ENCODE peak calls at places on chromosomes 1 and 21, in nine cellular contexts. C is lung, A is fibroblast of lung, J is heart right ventricle, L is osteoblast, R is mammary epithelial cell, K is OCI-LY7, Z is uterus, X is right lobe of liver. Q is an unnamed sample. For H3K4me1, the result is how much of the 10 kb centered on the place peaks cover.

GRCh38 chr1:43465694-43466152 is 12.0 kb upstream of the HYI start:
- DNase-seq in C (no peak), A (no peak), J (no peak), L (no peak), R (no peak), K (no peak), Z (no peak), X (no peak), Q (no peak)

GRCh38 chr1:53891021-53891420 is 1.4 kb upstream of the YIPF1 start:
- DNase-seq in C (no peak), A (no peak), J (no peak), L (no peak), R (no peak), K (no peak), Z (no peak), X (no peak), Q (no peak)

GRCh38 chr1:113912594-113913311 is 7.6 kb downstream of the DCLRE1B start:
- DNase-seq in C (no peak), A (peak), J (peak), L (no peak), R (no peak), K (no peak), Z (peak), X (no peak), Q (peak)

GRCh38 chr1:235160395-235160964 is 570 bp downstream of the RBM34 start:
- DNase-seq in C (no peak), A (peak), J (no peak), L (peak), R (no peak), K (peak), Z (no peak), X (no peak), Q (no peak)

GRCh38 chr1:31647106-31647505 is 2.4 kb upstream of the PEF1 start:
- DNase-seq in C (no peak), A (no peak), J (no peak), L (peak), R (no peak), K (no peak), Z (no peak), X (no peak), Q (no peak)

GRCh38 chr1:204377800-204378608 is 18.3 kb upstream of the PLEKHA6 start:
- DNase-seq in C (peak), A (no peak), J (peak), L (no peak), R (peak), K (no peak), Z (no peak), X (peak), Q (peak)

GRCh38 chr1:203324103-203325003 is 19.0 kb downstream of the BTG2 start:
- DNase-seq in C (peak), A (no peak), J (no peak), L (no peak), R (no peak), K (peak), Z (no peak), X (no peak), Q (no peak)

GRCh38 chr1:19336543-19336942 is 24.4 kb downstream of the SLC66A1 start:
- DNase-seq in C (no peak), A (no peak), J (no peak), L (peak), R (peak), K (no peak), Z (no peak), X (no peak), Q (no peak)

GRCh38 chr1:235399661-235400060 is 32.4 kb downstream of the TBCE start:
- DNase-seq in C (no peak), A (no peak), J (no peak), L (no peak), R (no peak), K (no peak), Z (no peak), X (no peak), Q (no peak)

GRCh38 chr21:35358008-35358407 is 308.9 kb upstream of the RUNX1 start:
- DNase-seq in C (no peak), A (no peak), J (no peak), L (no peak), R (no peak), K (no peak), Z (no peak), X (no peak), Q (no peak)

GRCh38 chr1:147669475-147670318 is 627 bp downstream of the ACP6 start:
- DNase-seq in C (peak), A (peak), J (peak), L (peak), R (peak), K (peak), Z (peak), X (peak), Q (peak)

GRCh38 chr1:96309783-96310182 is 411.8 kb upstream of the PTBP2 start:
- DNase-seq in C (peak), A (peak), J (no peak), L (no peak), R (peak), K (no peak), Z (peak), X (no peak), Q (no peak)

GRCh38 chr1:178540204-178540603 is 27.3 kb downstream of the TEX35 start:
- DNase-seq in C (no peak), A (no peak), J (no peak), L (no peak), R (no peak), K (no peak), Z (no peak), X (no peak), Q (no peak)

GRCh38 chr1:2230781-2231666 is 2.9 kb downstream of the SKI start:
- DNase-seq in C (no peak), A (peak), J (no peak), L (peak), R (peak), K (no peak), Z (peak), X (no peak), Q (no peak)

GRCh38 chr1:224198572-224198971 is 15.5 kb downstream of the DEGS1 start:
- DNase-seq in C (no peak), A (no peak), J (no peak), L (no peak), R (peak), K (no peak), Z (no peak), X (no peak), Q (no peak)

GRCh38 chr1:1305300-1306069 is 2.2 kb downstream of the ACAP3 start:
- DNase-seq in C (peak), A (peak), J (peak), L (peak), R (peak), K (peak), Z (peak), X (no peak), Q (peak)

GRCh38 chr1:117657031-117657430 is 51.2 kb downstream of the TENT5C start:
- DNase-seq in C (no peak), A (peak), J (no peak), L (no peak), R (peak), K (no peak), Z (no peak), X (no peak), Q (no peak)

GRCh38 chr1:179786815-179787736 is 44.0 kb downstream of the FAM163A start:
- DNase-seq in C (no peak), A (no peak), J (peak), L (no peak), R (no peak), K (no peak), Z (no peak), X (no peak), Q (peak)

GRCh38 chr1:3869751-3870301 is 12.6 kb downstream of the DFFB start:
- DNase-seq in C (no peak), A (no peak), J (no peak), L (no peak), R (no peak), K (no peak), Z (no peak), X (no peak), Q (no peak)

GRCh38 chr1:167722870-167723251 is 1.1 kb downstream of the MPZL1 start:
- DNase-seq in C (no peak), A (no peak), J (no peak), L (no peak), R (no peak), K (no peak), Z (no peak), X (no peak), Q (no peak)

GRCh38 chr1:197029749-197030148 is 37.3 kb downstream of the F13B start:
- DNase-seq in C (no peak), A (no peak), J (no peak), L (peak), R (no peak), K (no peak), Z (no peak), X (no peak), Q (no peak)

GRCh38 chr1:85398391-85399064 is 66.4 kb downstream of the DDAH1 start:
- DNase-seq in C (no peak), A (peak), J (no peak), L (no peak), R (peak), K (no peak), Z (no peak), X (no peak), Q (no peak)
- TF ChIP-seq CTCF in C (no peak), A (peak), J (peak), L (peak), R (peak), K (peak), Z (peak), X (peak), Q (peak)

DNA sequence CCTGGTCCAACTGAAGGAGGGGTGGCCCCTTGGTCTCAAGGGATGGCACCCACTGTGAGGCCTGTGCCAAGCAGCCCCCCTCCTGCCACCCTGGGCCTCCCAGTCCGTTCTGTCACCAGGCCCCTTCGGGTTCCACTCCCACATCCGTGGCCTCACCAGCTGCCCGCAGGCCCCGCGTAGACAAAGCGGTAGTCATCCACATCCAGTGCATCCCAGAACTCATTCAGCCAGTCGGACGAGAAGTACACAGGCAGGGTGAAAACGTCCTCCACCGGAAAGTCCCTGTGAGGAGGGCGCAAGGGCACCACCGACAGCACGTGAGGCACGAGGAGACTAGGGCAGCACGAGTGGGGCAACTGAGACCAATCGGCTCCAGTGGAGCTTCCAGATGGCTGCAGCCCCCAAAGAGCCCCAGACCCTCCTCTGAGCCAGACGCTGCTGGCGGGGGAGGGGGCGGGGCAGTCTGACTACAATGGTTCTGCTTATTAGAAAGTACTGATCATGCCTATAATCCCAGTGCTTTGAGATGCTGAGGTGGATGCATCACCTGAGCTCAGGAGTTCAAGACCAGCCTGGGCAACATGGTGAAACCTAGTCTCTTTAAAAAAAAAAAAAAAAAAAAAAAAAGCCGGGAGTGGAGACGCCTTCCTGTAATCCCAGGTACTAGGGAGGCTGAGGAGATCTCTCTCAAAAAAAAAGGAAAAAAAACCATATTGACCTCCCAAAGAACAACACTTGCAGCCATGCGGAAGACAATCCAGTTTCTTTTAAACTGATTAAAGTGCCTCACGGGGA is 1.2 kb downstream of the JMJD4 start:
- DNase-seq in C (no peak), A (no peak), J (no peak), L (peak), R (peak), K (no peak), Z (no peak), X (no peak), Q (no peak)
- H3K4me1 ChIP-seq in C (under half), A (under half), J (half or more), L (under half), R (under half), K (under half), Z (under half), X (under half), Q (half or more)

GRCh38 chr1:150762559-150762958 is 3.0 kb downstream of the CTSS start:
- DNase-seq in C (no peak), A (no peak), J (no peak), L (no peak), R (no peak), K (no peak), Z (no peak), X (no peak), Q (no peak)

GRCh38 chr1:150765229-150765976 is at the start of gene CTSS:
- DNase-seq in C (no peak), A (peak), J (no peak), L (no peak), R (no peak), K (peak), Z (no peak), X (no peak), Q (no peak)

GRCh38 chr1:150763018-150763417 is 2.6 kb downstream of the CTSS start:
- DNase-seq in C (no peak), A (no peak), J (no peak), L (no peak), R (no peak), K (no peak), Z (no peak), X (no peak), Q (no peak)

GRCh38 chr1:150764617-150765090 is 924 bp downstream of the CTSS start:
- DNase-seq in C (no peak), A (peak), J (no peak), L (no peak), R (peak), K (peak), Z (no peak), X (no peak), Q (no peak)

DNA sequence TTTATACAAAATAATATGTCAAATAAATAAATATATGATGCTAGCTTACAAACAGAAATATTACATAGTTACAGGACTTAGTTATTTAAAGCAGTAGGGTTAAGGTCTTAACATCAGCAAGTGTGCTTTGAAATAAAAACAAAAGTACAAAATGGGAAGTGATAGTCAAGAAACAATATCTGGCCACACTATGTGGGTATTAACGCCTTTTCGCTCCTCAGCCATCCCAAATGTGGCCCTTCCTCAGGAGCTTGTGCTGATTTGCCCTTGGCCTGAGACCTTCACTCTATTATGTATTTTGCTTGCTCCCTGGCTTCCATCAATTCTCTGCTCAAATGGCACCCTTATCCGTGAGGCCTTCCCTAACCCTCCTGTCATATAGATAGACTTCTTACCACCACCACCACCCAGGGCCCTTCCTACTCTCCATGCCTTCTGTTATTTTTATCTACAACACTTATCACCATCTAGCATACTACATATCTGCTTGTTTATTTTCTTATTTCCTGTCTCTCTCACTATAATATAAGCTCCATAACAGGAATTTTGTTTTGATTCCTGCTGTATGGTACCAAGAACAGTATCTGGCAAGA is 1.9 kb downstream of the CTSS start:
- DNase-seq in C (no peak), A (no peak), J (no peak), L (no peak), R (no peak), K (peak), Z (no peak), X (no peak), Q (no peak)
- H3K4me3 ChIP-seq in C (no peak), A (no peak), J (no peak), L (no peak), R (no peak), K (peak), Z (no peak), X (peak), Q (peak)

GRCh38 chr1:234109840-234110239 is 205.4 kb downstream of the SLC35F3 start:
- DNase-seq in C (no peak), A (no peak), J (no peak), L (peak), R (no peak), K (no peak), Z (no peak), X (no peak), Q (no peak)

GRCh38 chr1:234114648-234115307 is 210.3 kb downstream of the SLC35F3 start:
- DNase-seq in C (no peak), A (peak), J (no peak), L (peak), R (peak), K (peak), Z (no peak), X (no peak), Q (no peak)

GRCh38 chr1:234107416-234108021 is 203.0 kb downstream of the SLC35F3 start:
- DNase-seq in C (no peak), A (no peak), J (no peak), L (no peak), R (no peak), K (no peak), Z (no peak), X (no peak), Q (no peak)

GRCh38 chr1:234108921-234109320 is 204.4 kb downstream of the SLC35F3 start:
- DNase-seq in C (no peak), A (no peak), J (no peak), L (peak), R (peak), K (no peak), Z (no peak), X (no peak), Q (no peak)

GRCh38 chr1:234111458-234112142 is 207.1 kb downstream of the SLC35F3 start:
- DNase-seq in C (peak), A (peak), J (peak), L (peak), R (peak), K (no peak), Z (no peak), X (peak), Q (peak)
- TF ChIP-seq CTCF in C (no peak), A (no peak), J (no peak), L (peak), R (peak), K (no peak), Z (no peak), X (peak), Q (peak)

GRCh38 chr1:88649932-88650331 is 34.1 kb upstream of the PKN2 start:
- DNase-seq in C (no peak), A (no peak), J (no peak), L (no peak), R (no peak), K (no peak), Z (no peak), X (no peak), Q (no peak)

GRCh38 chr1:88646852-88647645 is 37.0 kb upstream of the PKN2 start:
- DNase-seq in C (no peak), A (peak), J (no peak), L (peak), R (peak), K (no peak), Z (no peak), X (no peak), Q (no peak)

GRCh38 chr1:88647749-88648415 is 36.2 kb upstream of the PKN2 start:
- DNase-seq in C (no peak), A (no peak), J (no peak), L (no peak), R (no peak), K (no peak), Z (no peak), X (no peak), Q (no peak)

GRCh38 chr1:88648706-88649105 is 35.4 kb upstream of the PKN2 start:
- DNase-seq in C (no peak), A (no peak), J (no peak), L (no peak), R (no peak), K (no peak), Z (no peak), X (no peak), Q (no peak)

GRCh38 chr1:88650676-88651418 is 33.2 kb upstream of the PKN2 start:
- DNase-seq in C (no peak), A (no peak), J (no peak), L (no peak), R (peak), K (no peak), Z (no peak), X (no peak), Q (no peak)
- H3K4me1 ChIP-seq in C (under half), A (under half), J (under half), L (under half), R (under half), K (under half), Z (under half), X (under half), Q (under half)

GRCh38 chr1:156121441-156121840 is 6.9 kb downstream of the LMNA start:
- DNase-seq in C (no peak), A (no peak), J (no peak), L (no peak), R (no peak), K (no peak), Z (no peak), X (no peak), Q (no peak)

GRCh38 chr1:156119503-156120209 is 5.1 kb downstream of the LMNA start:
- DNase-seq in C (no peak), A (peak), J (no peak), L (no peak), R (peak), K (peak), Z (peak), X (no peak), Q (peak)

GRCh38 chr1:156122086-156122485 is 7.6 kb downstream of the LMNA start:
- DNase-seq in C (no peak), A (no peak), J (no peak), L (no peak), R (no peak), K (no peak), Z (no peak), X (no peak), Q (no peak)

GRCh38 chr1:156118175-156118868 is 3.8 kb downstream of the LMNA start:
- DNase-seq in C (no peak), A (no peak), J (peak), L (peak), R (peak), K (no peak), Z (no peak), X (peak), Q (peak)

DNA sequence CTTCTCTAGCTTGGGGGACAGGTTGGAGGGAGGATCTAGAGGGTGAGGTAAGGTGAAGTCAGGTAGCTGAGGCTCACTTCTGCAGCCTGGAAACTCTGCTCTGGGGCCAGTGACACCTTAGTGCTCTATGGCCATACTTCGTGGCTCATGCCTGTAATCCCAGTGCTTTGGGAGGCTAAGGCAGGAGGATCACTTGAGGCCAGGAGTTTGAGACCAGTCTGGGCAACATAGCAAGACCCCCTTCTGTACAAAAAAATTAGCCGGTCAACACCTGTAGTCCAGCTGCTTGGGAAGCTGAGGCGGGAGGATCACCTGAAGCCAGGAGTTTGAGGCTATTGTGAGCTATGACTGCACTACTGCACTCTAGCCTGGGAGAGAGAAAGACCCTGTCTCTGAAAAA is 5.8 kb downstream of the LMNA start:
- DNase-seq in C (no peak), A (no peak), J (no peak), L (no peak), R (no peak), K (no peak), Z (no peak), X (no peak), Q (no peak)
- H3K4me3 ChIP-seq in C (no peak), A (peak), J (peak), L (peak), R (peak), K (no peak), Z (peak), X (no peak), Q (peak)

DNA sequence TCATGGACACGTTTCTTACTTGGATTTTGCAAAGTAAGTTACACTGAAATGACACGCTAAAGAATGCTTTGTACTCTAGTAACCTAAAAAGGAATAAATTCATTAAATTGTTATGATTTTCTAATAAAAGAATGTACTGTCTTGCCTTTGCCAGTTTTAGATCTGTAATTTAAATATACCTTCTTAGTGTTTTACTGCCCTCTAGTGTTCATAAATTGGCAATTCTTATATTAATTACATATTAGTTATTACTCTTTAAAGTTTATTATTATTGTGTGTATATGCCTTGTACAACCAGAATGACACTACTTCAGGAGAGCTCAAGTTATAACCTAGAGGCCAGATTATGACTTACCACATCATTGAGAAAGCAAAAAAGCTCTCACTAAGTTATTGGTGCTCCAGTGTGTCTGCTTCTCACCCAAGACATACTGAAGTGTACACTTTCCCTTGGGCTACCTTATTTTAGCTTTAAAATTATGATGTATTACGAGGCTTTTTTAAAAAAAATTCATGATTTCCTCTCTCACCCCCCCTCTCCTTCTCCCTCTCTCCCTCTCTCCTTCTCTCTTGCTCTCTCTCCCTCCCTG is 169.9 kb downstream of the HS2ST1 start:
- DNase-seq in C (no peak), A (peak), J (no peak), L (no peak), R (no peak), K (peak), Z (no peak), X (no peak), Q (no peak)
- TF ChIP-seq CTCF in C (peak), A (no peak), J (peak), L (peak), R (peak), K (peak), Z (peak), X (peak), Q (peak)

GRCh38 chr1:110877776-110878175 is 4.8 kb downstream of the CD53 start:
- DNase-seq in C (no peak), A (no peak), J (no peak), L (no peak), R (no peak), K (no peak), Z (no peak), X (no peak), Q (no peak)
- H3K4me1 ChIP-seq in C (under half), A (under half), J (under half), L (under half), R (under half), K (half or more), Z (under half), X (under half), Q (under half)

Q was measured in left ventricle myocardium inferior.